ENCODE peak calls at places on chromosomes 5 and 9, in five cellular contexts. J is H9, X is neuronal stem cell, U is H1, C is trophoblast cell. Y is an unnamed sample.
A peak's percentile ranks its signal among the peaks of the same experiment; 100 is the strongest.

GRCh38 chr5:102749416-102750021 is 5.6 kb upstream of the PAM start:
- DNase-seq in J (no peak), X (no peak), C (no peak), U (no peak), Y (no peak)

GRCh38 chr5:136070486-136071285 is 41.9 kb downstream of the TGFBI start:
- DNase-seq in U (no peak), X (no peak), J (peak; percentile 18), C (no peak), Y (no peak)

GRCh38 chr9:86732514-86732913 is 214.8 kb downstream of the GAS1 start:
- DNase-seq in X (no peak), C (no peak), U (no peak), J (no peak), Y (no peak)

GRCh38 chr5:135426102-135427082 is 20.8 kb downstream of the DCANP1 start:
- DNase-seq in C (peak; percentile 74), X (peak; percentile 21), J (no peak), U (no peak), Y (peak; percentile 58)

GRCh38 chr9:13128266-13128825 is 151.1 kb downstream of the MPDZ start:
- DNase-seq in U (no peak), C (no peak), J (no peak), X (no peak), Y (no peak)

GRCh38 chr9:92669527-92669889 is 423 bp downstream of the IPPK start:
- DNase-seq in J (no peak), U (peak; percentile 56), C (no peak), X (no peak), Y (peak; percentile 63)

GRCh38 chr5:172683696-172684464 is 42.8 kb downstream of the NEURL1B start:
- DNase-seq in X (no peak), U (peak; percentile 67), C (no peak), J (peak; percentile 68), Y (no peak)

GRCh38 chr9:93357649-93358048 is 93.8 kb upstream of the FAM120A start:
- DNase-seq in J (no peak), C (no peak), X (no peak), U (no peak), Y (no peak)

GRCh38 chr5:10352404-10353240 is 873 bp upstream of the MARCHF6 start:
- DNase-seq in C (peak; percentile 53), X (no peak), U (no peak), J (no peak), Y (peak; percentile 67)

GRCh38 chr5:112492291-112492690 is 73.2 kb upstream of the EPB41L4A start:
- DNase-seq in J (peak; percentile 78), U (peak; percentile 56), X (peak; percentile 14), C (peak; percentile 48), Y (peak; percentile 40)

GRCh38 chr9:134655591-134656333 is 14.2 kb downstream of the COL5A1 start:
- DNase-seq in C (no peak), U (no peak), X (no peak), J (no peak), Y (peak; percentile 19)

DNA sequence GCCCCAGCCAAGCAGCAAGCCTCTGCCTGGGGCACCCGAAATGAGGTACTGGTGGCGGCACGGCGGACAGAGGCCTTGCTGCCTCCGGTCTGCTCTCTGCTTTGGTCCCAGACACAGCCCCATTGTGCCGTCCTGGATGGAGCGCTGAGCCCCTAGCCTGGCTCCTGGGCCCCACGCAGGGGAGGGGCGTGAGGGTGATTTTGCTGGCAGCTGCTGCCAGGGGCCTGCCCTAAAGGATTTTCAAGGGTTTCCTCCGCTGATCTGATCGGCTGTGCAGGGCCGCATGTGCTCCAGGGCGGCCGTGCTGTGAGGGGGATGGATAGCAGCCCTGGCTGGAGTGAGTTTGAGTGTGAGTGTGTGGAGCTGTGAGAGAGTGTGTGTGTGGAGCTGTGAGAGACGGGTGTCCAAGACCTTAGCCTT is 1.3 kb downstream of the GPSM1 start:
- DNase-seq in J (no peak), C (no peak), U (no peak), X (no peak), Y (peak; percentile 57)
- H3K9ac ChIP-seq in J (no peak overlapping the region), C (peak overlapping the region; percentile 2), U (peak overlapping the region; percentile 21), X (peak overlapping the region; percentile 93), Y (peak overlapping the region; percentile 91)

GRCh38 chr5:58024151-58024550 is 435.7 kb downstream of the PLK2 start:
- DNase-seq in X (no peak), C (peak; percentile 77), J (no peak), U (no peak), Y (no peak)
- H2BK12ac ChIP-seq in X (no peak overlapping the region), C (no peak overlapping the region), J (no peak overlapping the region), U (no peak overlapping the region), Y (no peak overlapping the region)

DNA sequence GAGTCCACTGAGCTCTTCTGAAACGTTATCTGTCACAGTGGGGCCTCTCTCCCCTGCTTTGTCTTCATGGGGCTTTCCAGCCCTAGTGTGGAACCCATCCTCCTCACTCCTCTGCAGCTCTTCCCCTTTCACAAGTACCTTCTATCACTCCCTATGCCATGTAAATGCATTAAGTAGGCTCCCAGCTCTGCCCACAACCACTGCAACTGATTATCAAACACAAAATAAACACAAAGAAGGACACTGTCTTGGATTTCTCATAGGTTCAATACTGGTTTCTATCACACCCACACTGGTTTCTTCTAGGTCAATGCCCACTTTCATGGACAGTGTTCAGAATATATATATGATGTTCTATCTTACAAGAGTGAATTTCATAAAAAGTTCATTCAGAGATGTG is 139.4 kb downstream of the GNAQ start:
- DNase-seq in C (no peak), U (no peak), J (no peak), X (no peak), Y (no peak)
- H3K9ac ChIP-seq in C (no peak overlapping the region), U (no peak overlapping the region), J (no peak overlapping the region), X (no peak overlapping the region), Y (no peak overlapping the region)

GRCh38 chr9:126879288-126879687 is 18.8 kb downstream of the ZBTB34 start:
- DNase-seq in J (no peak), U (no peak), X (no peak), C (no peak), Y (no peak)

GRCh38 chr9:126883636-126884035 is 23.2 kb downstream of the ZBTB34 start:
- DNase-seq in U (no peak), X (peak; percentile 11), J (no peak), C (no peak), Y (no peak)

GRCh38 chr9:126882746-126883145 is 22.3 kb downstream of the ZBTB34 start:
- DNase-seq in U (no peak), J (no peak), C (no peak), X (no peak), Y (no peak)

GRCh38 chr9:126880226-126880946 is 19.9 kb downstream of the ZBTB34 start:
- DNase-seq in J (no peak), U (no peak), X (no peak), C (no peak), Y (no peak)

DNA sequence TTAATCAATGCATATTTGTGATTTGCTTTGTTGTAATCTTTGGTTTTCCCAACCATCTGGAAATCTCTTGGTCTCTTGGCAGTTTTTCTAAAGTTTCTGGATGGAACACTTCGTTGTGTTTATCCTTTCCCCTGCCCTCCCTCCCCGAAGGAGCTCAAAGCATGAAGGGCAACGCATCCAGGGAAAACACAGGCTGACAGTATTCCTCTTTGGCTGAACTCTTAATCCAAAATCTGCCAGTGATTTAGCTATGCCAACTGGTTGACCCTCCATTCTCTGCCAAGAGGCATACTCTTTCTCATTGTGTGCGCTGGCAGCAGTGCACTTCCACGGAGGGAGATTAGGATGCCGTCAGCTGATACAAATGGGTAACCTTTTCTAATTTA is 20.5 kb downstream of the ZBTB34 start:
- DNase-seq in X (no peak), U (no peak), C (no peak), J (no peak), Y (no peak)
- H2BK12ac ChIP-seq in X (no peak overlapping the region), U (no peak overlapping the region), C (no peak overlapping the region), J (no peak overlapping the region), Y (no peak overlapping the region)